ENCODE peak calls at places on chromosomes 16 and 17, in ten cellular contexts. I is left ventricle myocardium inferior; B is effector memory CD4-positive, alpha-beta T cell; L is tibial artery; T is small intestine; X is thoracic aorta; K is heart right ventricle; V is aorta; E is esophagus squamous epithelium; O is CD8-positive, alpha-beta memory T cell. C is an unnamed sample. For H3K27me3, the result is how much of the 10 kb centered on the place peaks cover.

GRCh38 chr16:86027366-86028126 is 128.6 kb downstream of the IRF8 start:
- DNase-seq in I (no peak), B (no peak), L (peak), T (peak), X (no peak), K (no peak), V (peak), E (no peak), O (no peak), C (no peak)

GRCh38 chr16:3007957-3008748 is 4.6 kb upstream of the CLDN9 start:
- DNase-seq in I (peak), B (peak), L (no peak), T (peak), X (no peak), K (no peak), V (no peak), E (no peak), O (peak), C (no peak)

GRCh38 chr16:4800290-4801041 is 2.0 kb downstream of the ROGDI start:
- DNase-seq in I (peak), B (no peak), L (no peak), T (peak), X (no peak), K (peak), V (no peak), E (no peak), O (no peak), C (peak)

GRCh38 chr16:61915569-61915968 is 120.7 kb downstream of the CDH8 start:
- DNase-seq in I (no peak), B (no peak), L (no peak), T (no peak), X (no peak), K (no peak), V (no peak), E (no peak), O (no peak), C (no peak)

GRCh38 chr17:50630524-50631194 is 4.0 kb upstream of the ABCC3 start:
- DNase-seq in I (no peak), B (peak), L (no peak), T (peak), X (no peak), K (peak), V (peak), E (no peak), O (peak), C (no peak)

GRCh38 chr17:44084131-44084538 is 13.6 kb downstream of the G6PC3 start:
- DNase-seq in I (no peak), B (no peak), L (no peak), T (no peak), X (no peak), K (no peak), V (no peak), E (no peak), O (no peak), C (no peak)

GRCh38 chr16:31177136-31177535 is 2.8 kb upstream of the FUS start:
- DNase-seq in I (no peak), B (peak), L (no peak), T (no peak), X (no peak), K (no peak), V (no peak), E (no peak), O (peak), C (no peak)

GRCh38 chr16:89256651-89257254 is 39.2 kb downstream of the ZNF778 start:
- DNase-seq in I (peak), B (peak), L (no peak), T (peak), X (no peak), K (no peak), V (peak), E (no peak), O (peak), C (no peak)

GRCh38 chr17:79088266-79088996 is 13.8 kb downstream of the ENGASE start:
- DNase-seq in I (no peak), B (no peak), L (no peak), T (no peak), X (no peak), K (no peak), V (no peak), E (no peak), O (no peak), C (no peak)

GRCh38 chr16:88875703-88876234 is 9.3 kb upstream of the PABPN1L start:
- DNase-seq in I (no peak), B (no peak), L (no peak), T (no peak), X (no peak), K (no peak), V (no peak), E (no peak), O (no peak), C (no peak)

GRCh38 chr16:89452925-89453324 is 37.4 kb downstream of the ANKRD11 start:
- DNase-seq in I (no peak), B (no peak), L (no peak), T (no peak), X (no peak), K (no peak), V (no peak), E (no peak), O (no peak), C (no peak)

DNA sequence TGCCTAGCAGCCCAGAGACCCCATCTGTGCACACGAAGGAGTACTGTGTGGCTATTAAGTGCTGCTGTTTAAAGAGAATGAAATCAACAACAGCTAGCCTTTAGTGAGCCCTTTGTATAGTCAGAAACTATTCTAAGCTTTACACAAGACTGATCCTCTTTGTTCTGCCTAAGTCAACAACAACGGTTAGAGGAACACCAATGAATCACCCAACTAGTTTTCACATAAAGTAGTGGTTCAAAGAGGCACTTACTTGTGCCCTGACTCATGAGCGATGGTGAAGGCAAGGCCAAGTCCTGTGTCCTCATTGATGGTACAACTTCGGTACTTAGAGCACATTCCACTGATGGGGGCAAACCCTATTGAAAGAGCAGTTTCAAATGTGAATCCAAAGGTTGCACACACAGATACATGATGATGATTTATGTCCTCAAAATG is 75.8 kb downstream of the ADAMTS18 start:
- DNase-seq in I (no peak), B (no peak), L (no peak), T (no peak), X (no peak), K (no peak), V (no peak), E (no peak), O (no peak), C (no peak)
- H3K27ac ChIP-seq in I (no peak), B (no peak), L (no peak), T (no peak), X (no peak), K (no peak), V (no peak), E (no peak), O (no peak), C (no peak)

DNA sequence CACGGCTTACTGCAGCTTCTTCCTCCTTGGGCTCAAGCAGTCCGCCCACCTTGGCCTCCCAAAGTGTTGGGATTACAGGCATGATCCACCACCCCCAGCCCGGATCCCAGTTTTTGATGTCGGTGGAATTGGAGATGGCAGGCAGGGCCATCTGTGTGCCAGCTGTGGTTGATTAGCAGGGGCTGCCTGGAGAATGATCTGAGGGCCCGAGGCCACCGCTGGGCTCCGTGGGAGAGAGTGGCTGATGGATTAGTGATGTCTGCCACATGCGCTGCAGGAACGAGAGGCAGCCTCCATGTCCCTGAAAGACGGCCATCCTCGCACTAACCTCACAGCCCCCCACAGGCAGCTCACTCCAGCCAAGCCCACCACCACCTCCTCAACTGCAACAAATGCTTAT is 33.4 kb downstream of the ACTG1 start:
- DNase-seq in I (no peak), B (no peak), L (no peak), T (no peak), X (no peak), K (no peak), V (no peak), E (no peak), O (no peak), C (peak)
- H3K27me3 ChIP-seq in I (under half), B (under half), L (under half), T (under half), X (under half), K (under half), V (under half), E (under half), O (under half), C (under half)

GRCh38 chr17:68390888-68391545 is 66.3 kb downstream of the WIPI1 start:
- DNase-seq in I (no peak), B (no peak), L (no peak), T (no peak), X (no peak), K (no peak), V (no peak), E (no peak), O (no peak), C (no peak)
- H3K27ac ChIP-seq in I (no peak), B (no peak), L (no peak), T (peak), X (peak), K (no peak), V (no peak), E (peak), O (no peak), C (no peak)

GRCh38 chr17:61462734-61463067 is 10.5 kb downstream of the TBX4 start:
- DNase-seq in I (no peak), B (no peak), L (no peak), T (no peak), X (no peak), K (no peak), V (no peak), E (no peak), O (no peak), C (no peak)

GRCh38 chr17:61461586-61461966 is 9.4 kb downstream of the TBX4 start:
- DNase-seq in I (no peak), B (no peak), L (no peak), T (no peak), X (no peak), K (no peak), V (no peak), E (no peak), O (no peak), C (no peak)

GRCh38 chr17:61460796-61461585 is 8.8 kb downstream of the TBX4 start:
- DNase-seq in I (no peak), B (no peak), L (no peak), T (no peak), X (no peak), K (no peak), V (no peak), E (no peak), O (no peak), C (no peak)

GRCh38 chr17:61463068-61463980 is 11.1 kb downstream of the TBX4 start:
- DNase-seq in I (no peak), B (no peak), L (peak), T (no peak), X (no peak), K (no peak), V (peak), E (no peak), O (no peak), C (peak)

GRCh38 chr17:61461967-61462733 is 9.9 kb downstream of the TBX4 start:
- DNase-seq in I (no peak), B (no peak), L (no peak), T (no peak), X (no peak), K (no peak), V (peak), E (no peak), O (no peak), C (no peak)
- H3K27me3 ChIP-seq in I (half or more), B (under half), L (under half), T (under half), X (under half), K (half or more), V (under half), E (half or more), O (under half), C (under half)

GRCh38 chr16:14347706-14348105 is 276.6 kb downstream of the MRTFB start:
- DNase-seq in I (peak), B (no peak), L (no peak), T (no peak), X (no peak), K (peak), V (no peak), E (no peak), O (no peak), C (no peak)
- H3K27ac ChIP-seq in I (peak), B (no peak), L (no peak), T (no peak), X (no peak), K (peak), V (no peak), E (no peak), O (no peak), C (no peak)

GRCh38 chr16:55651841-55652824 is 3.7 kb upstream of the SLC6A2 start:
- DNase-seq in I (no peak), B (no peak), L (no peak), T (no peak), X (no peak), K (no peak), V (no peak), E (no peak), O (no peak), C (no peak)
- H3K27me3 ChIP-seq in I (half or more), B (under half), L (under half), T (under half), X (under half), K (half or more), V (under half), E (half or more), O (under half), C (under half)

GRCh38 chr17:19311421-19312215 is 50.9 kb downstream of the B9D1 start:
- DNase-seq in I (no peak), B (no peak), L (no peak), T (no peak), X (no peak), K (peak), V (peak), E (no peak), O (no peak), C (no peak)
- H3K27ac ChIP-seq in I (peak), B (no peak), L (no peak), T (peak), X (no peak), K (peak), V (no peak), E (no peak), O (no peak), C (no peak)

C was measured in SJCRH30.